ENCODE peak calls at places on chromosomes 2 and 18, in eight cellular contexts. C, Z, R, Y, S, N, I and L are unnamed samples.

GRCh38 chr2:67389286-67389685 is 7.8 kb upstream of the ETAA1 start:
- DNase-seq in R (peak; percentile 49), Y (no peak), C (no peak), N (no peak), S (no peak), Z (no peak), I (peak; percentile 54), L (peak; percentile 46)

GRCh38 chr2:148702475-148702874 is 57.9 kb downstream of the EPC2 start:
- DNase-seq in S (no peak), R (no peak), I (no peak), Z (no peak), C (no peak), Y (no peak), N (no peak), L (no peak)

GRCh38 chr2:143280097-143280757 is 151.0 kb downstream of the ARHGAP15 start:
- DNase-seq in R (no peak), Z (no peak), C (no peak), S (no peak), Y (no peak), N (no peak), I (no peak), L (no peak)

GRCh38 chr2:98807221-98807620 is 76.3 kb upstream of the MGAT4A start:
- DNase-seq in I (no peak), Z (no peak), C (no peak), R (no peak), S (peak; percentile 57), N (no peak), Y (no peak), L (no peak)

GRCh38 chr18:79923896-79924585 is 27.4 kb downstream of the SLC66A2 start:
- DNase-seq in R (no peak), Z (no peak), I (no peak), Y (no peak), C (no peak), N (no peak), S (no peak), L (no peak)

GRCh38 chr2:102000813-102001766 is 9.3 kb downstream of the IL1R2 start:
- DNase-seq in C (peak; percentile 35), R (no peak), I (no peak), S (no peak), Y (no peak), N (no peak), Z (no peak), L (no peak)

GRCh38 chr2:101120124-101120996 is 30.8 kb downstream of the TBC1D8 start:
- DNase-seq in R (peak; percentile 89), I (peak; percentile 42), S (no peak), N (peak; percentile 93), Z (peak; percentile 51), Y (no peak), C (no peak), L (peak; percentile 79)

GRCh38 chr2:39837856-39838453 is 58.9 kb upstream of the THUMPD2 start:
- DNase-seq in S (no peak), N (peak; percentile 41), Z (peak; percentile 85), I (peak; percentile 46), C (no peak), Y (no peak), R (peak; percentile 45), L (peak; percentile 46)